ENCODE peak calls at places on chromosomes 6 and 20, in four cellular contexts. F is anterior cingulate cortex, X is right lobe of liver, H is heart right ventricle. D is an unnamed sample.

GRCh38 chr6:84052204-84052882 is 18.8 kb downstream of the MRAP2 start:
- DNase-seq in F (no peak), X (no peak), H (peak; percentile 66), D (no peak)

GRCh38 chr20:11207749-11208502 is 534.1 kb upstream of the JAG1 start:
- DNase-seq in F (no peak), X (no peak), H (no peak), D (no peak)

GRCh38 chr20:13772529-13772928 is 12.2 kb downstream of the ESF1 start:
- DNase-seq in F (no peak), X (no peak), H (no peak), D (no peak)

GRCh38 chr6:157800420-157801237 is 22.4 kb upstream of the SNX9 start:
- DNase-seq in F (no peak), X (no peak), H (no peak), D (no peak)

GRCh38 chr20:43955244-43956191 is 40.9 kb downstream of the TOX2 start:
- DNase-seq in F (no peak), X (no peak), H (no peak), D (no peak)

GRCh38 chr6:47665112-47665511 is 33.3 kb upstream of the ADGRF4 start:
- DNase-seq in F (no peak), X (no peak), H (no peak), D (no peak)

GRCh38 chr6:133047706-133048105 is 193.5 kb upstream of the EYA4 start:
- DNase-seq in F (no peak), X (no peak), H (no peak), D (no peak)

GRCh38 chr6:121694389-121695185 is 259.1 kb downstream of the GJA1 start:
- DNase-seq in F (no peak), X (no peak), H (no peak), D (no peak)

GRCh38 chr6:56914791-56915658 is 39.9 kb upstream of the BEND6 start:
- DNase-seq in F (no peak), X (no peak), H (peak; percentile 33), D (no peak)

GRCh38 chr6:43376551-43376981 is 7.1 kb upstream of the ZNF318 start:
- DNase-seq in F (no peak), X (no peak), H (no peak), D (no peak)

GRCh38 chr20:10876558-10876957 is 202.8 kb upstream of the JAG1 start:
- DNase-seq in F (no peak), X (no peak), H (no peak), D (no peak)

GRCh38 chr6:55578537-55579363 is at the start of gene HMGCLL1:
- DNase-seq in F (peak; percentile 9), X (peak; percentile 45), H (peak; percentile 35), D (peak; percentile 73)

GRCh38 chr20:14477125-14477524 is 139.7 kb upstream of the FLRT3 start:
- DNase-seq in F (no peak), X (no peak), H (no peak), D (no peak)

GRCh38 chr20:2333821-2334220 is 38.0 kb downstream of the TGM3 start:
- DNase-seq in F (no peak), X (no peak), H (no peak), D (no peak)

GRCh38 chr6:169274761-169275160 is 21.1 kb upstream of the THBS2 start:
- DNase-seq in F (no peak), X (no peak), H (no peak), D (no peak)

GRCh38 chr20:57587278-57587988 is 26.5 kb downstream of the PCK1 start:
- DNase-seq in F (no peak), X (peak; percentile 93), H (no peak), D (no peak)

GRCh38 chr20:16764560-16764959 is 16.4 kb downstream of the OTOR start:
- DNase-seq in F (no peak), X (no peak), H (no peak), D (no peak)